ENCODE peak calls at places on chromosome 12, in seven cellular contexts. I is SJCRH30; Z is HCT116; B is esophagus squamous epithelium; P is central memory CD4-positive, alpha-beta T cell; M is fibroblast of pulmonary artery; F is NCI-H1105 treated with DMSO at 0.1 percent for 48 hours. E is an unnamed sample.

GRCh38 chr12:51695241-51696010 is 104.4 kb downstream of the SCN8A start:
- DNase-seq in Z (no peak), F (no peak), I (no peak), P (no peak), M (no peak), B (no peak), E (peak)

GRCh38 chr12:38904932-38905479 is 385 bp downstream of the CPNE8 start:
- DNase-seq in B (peak), F (no peak), Z (peak), I (no peak), M (peak), P (peak), E (no peak)

GRCh38 chr12:107660230-107660629 is 25.4 kb upstream of the PWP1 start:
- DNase-seq in M (no peak), I (no peak), P (no peak), Z (no peak), B (no peak), F (no peak), E (no peak)

GRCh38 chr12:79250955-79251354 is 386.4 kb downstream of the SYT1 start:
- DNase-seq in Z (no peak), P (no peak), B (no peak), I (no peak), F (no peak), M (no peak), E (peak)

GRCh38 chr12:122471324-122472226 is 29.2 kb downstream of the ZCCHC8 start:
- DNase-seq in I (no peak), P (peak), M (peak), B (no peak), F (peak), Z (peak), E (peak)

GRCh38 chr12:82505150-82505549 is 146.8 kb downstream of the METTL25 start:
- DNase-seq in F (no peak), Z (no peak), P (no peak), B (no peak), M (no peak), I (no peak), E (no peak)

GRCh38 chr12:6469609-6470374 is 685 bp downstream of the VAMP1 start:
- DNase-seq in I (no peak), F (peak), B (no peak), P (no peak), M (no peak), Z (no peak), E (no peak)

GRCh38 chr12:92445253-92446081 is 257.3 kb upstream of the PLEKHG7 start:
- DNase-seq in Z (no peak), M (no peak), F (no peak), I (no peak), B (no peak), P (no peak), E (no peak)

GRCh38 chr12:69298133-69298532 is 50.0 kb upstream of the LYZ start:
- DNase-seq in M (no peak), P (no peak), B (no peak), F (no peak), Z (no peak), I (no peak), E (no peak)

E was measured in IMR-90.